ENCODE peak calls at places on chromosomes 3 and 15, in eight cellular contexts. F is iPS DF 6.9, R is upper lobe of right lung, C is ovary, K is cardiac muscle cell, Z is HCT116, V is psoas muscle, U is IMR-90. G is an unnamed sample.
A peak's percentile ranks its signal among the peaks of the same experiment; 100 is the strongest.

GRCh38 chr15:91128028-91128427 is 28.0 kb downstream of the SV2B start:
- DNase-seq in F (no peak), R (no peak), C (no peak), K (no peak), Z (no peak), V (no peak), U (no peak), G (no peak)

GRCh38 chr3:26719148-26719547 is 96.6 kb downstream of the LRRC3B start:
- DNase-seq in F (no peak), R (no peak), C (no peak), K (no peak), Z (no peak), V (no peak), U (no peak), G (no peak)

GRCh38 chr3:156148946-156149348 is 28.6 kb downstream of the KCNAB1 start:
- DNase-seq in F (no peak), R (no peak), C (peak; percentile 40), K (no peak), Z (no peak), V (no peak), U (peak; percentile 19), G (no peak)

GRCh38 chr3:55180936-55181535 is 253.2 kb upstream of the LRTM1 start:
- DNase-seq in F (no peak), R (no peak), C (no peak), K (peak; percentile 60), Z (no peak), V (no peak), U (no peak), G (peak; percentile 12)

GRCh38 chr15:84778194-84778593 is 29.8 kb downstream of the ZNF592 start:
- DNase-seq in F (no peak), R (peak; percentile 12), C (no peak), K (no peak), Z (no peak), V (no peak), U (no peak), G (no peak)

GRCh38 chr3:181252626-181253025 is 263.1 kb upstream of the DNAJC19 start:
- DNase-seq in F (no peak), R (no peak), C (no peak), K (no peak), Z (no peak), V (no peak), U (no peak), G (no peak)

GRCh38 chr15:69414702-69415161 is 583 bp downstream of the KIF23 start:
- DNase-seq in F (no peak), R (no peak), C (peak; percentile 38), K (peak; percentile 79), Z (peak; percentile 4), V (no peak), U (peak; percentile 89), G (no peak)

GRCh38 chr15:34243226-34243625 is 18.4 kb downstream of the EMC4 start:
- DNase-seq in F (no peak), R (no peak), C (no peak), K (no peak), Z (no peak), V (no peak), U (peak; percentile 17), G (no peak)

GRCh38 chr3:48276856-48277641 is 36.1 kb downstream of the ZNF589 start:
- DNase-seq in F (no peak), R (no peak), C (no peak), K (no peak), Z (no peak), V (no peak), U (no peak), G (no peak)

GRCh38 chr3:112925560-112925959 is 49.3 kb downstream of the CD200R1 start:
- DNase-seq in F (no peak), R (no peak), C (no peak), K (no peak), Z (no peak), V (no peak), U (no peak), G (no peak)

GRCh38 chr3:69226071-69226470 is 103.7 kb upstream of the LMOD3 start:
- DNase-seq in F (no peak), R (no peak), C (no peak), K (no peak), Z (no peak), V (no peak), U (no peak), G (no peak)

GRCh38 chr15:83210619-83211018 is 3.0 kb upstream of the HDGFL3 start:
- DNase-seq in F (no peak), R (no peak), C (no peak), K (peak; percentile 0), Z (no peak), V (no peak), U (no peak), G (no peak)

GRCh38 chr15:42148808-42149492 is 7.5 kb downstream of the PLA2G4F start:
- DNase-seq in F (no peak), R (peak; percentile 55), C (no peak), K (peak; percentile 74), Z (no peak), V (no peak), U (no peak), G (no peak)

GRCh38 chr3:194711913-194712312 is 26.2 kb downstream of the FAM43A start:
- DNase-seq in F (no peak), R (no peak), C (no peak), K (peak; percentile 82), Z (peak; percentile 43), V (peak; percentile 22), U (peak; percentile 91), G (no peak)

GRCh38 chr15:90086868-90087268 is 15.4 kb downstream of the IDH2 start:
- DNase-seq in F (no peak), R (peak; percentile 74), C (no peak), K (no peak), Z (no peak), V (no peak), U (peak; percentile 42), G (no peak)

GRCh38 chr3:38327335-38328009 is 19.1 kb upstream of the XYLB start:
- DNase-seq in F (no peak), R (no peak), C (no peak), K (no peak), Z (peak; percentile 10), V (no peak), U (peak; percentile 56), G (no peak)

GRCh38 chr3:173399001-173399400 is 1.5 kb downstream of the NLGN1 start:
- DNase-seq in F (no peak), R (no peak), C (no peak), K (no peak), Z (no peak), V (no peak), U (no peak), G (no peak)

GRCh38 chr3:113173102-113173501 is 38.3 kb upstream of the BOC start:
- DNase-seq in F (no peak), R (no peak), C (no peak), K (no peak), Z (no peak), V (no peak), U (no peak), G (no peak)

GRCh38 chr3:40924559-40925058 is 274.7 kb upstream of the CTNNB1 start:
- DNase-seq in F (no peak), R (no peak), C (peak; percentile 50), K (no peak), Z (no peak), V (no peak), U (no peak), G (no peak)

GRCh38 chr15:88391700-88392099 is 75.5 kb downstream of the MRPL46 start:
- DNase-seq in F (no peak), R (no peak), C (no peak), K (no peak), Z (no peak), V (no peak), U (no peak), G (no peak)

DNA sequence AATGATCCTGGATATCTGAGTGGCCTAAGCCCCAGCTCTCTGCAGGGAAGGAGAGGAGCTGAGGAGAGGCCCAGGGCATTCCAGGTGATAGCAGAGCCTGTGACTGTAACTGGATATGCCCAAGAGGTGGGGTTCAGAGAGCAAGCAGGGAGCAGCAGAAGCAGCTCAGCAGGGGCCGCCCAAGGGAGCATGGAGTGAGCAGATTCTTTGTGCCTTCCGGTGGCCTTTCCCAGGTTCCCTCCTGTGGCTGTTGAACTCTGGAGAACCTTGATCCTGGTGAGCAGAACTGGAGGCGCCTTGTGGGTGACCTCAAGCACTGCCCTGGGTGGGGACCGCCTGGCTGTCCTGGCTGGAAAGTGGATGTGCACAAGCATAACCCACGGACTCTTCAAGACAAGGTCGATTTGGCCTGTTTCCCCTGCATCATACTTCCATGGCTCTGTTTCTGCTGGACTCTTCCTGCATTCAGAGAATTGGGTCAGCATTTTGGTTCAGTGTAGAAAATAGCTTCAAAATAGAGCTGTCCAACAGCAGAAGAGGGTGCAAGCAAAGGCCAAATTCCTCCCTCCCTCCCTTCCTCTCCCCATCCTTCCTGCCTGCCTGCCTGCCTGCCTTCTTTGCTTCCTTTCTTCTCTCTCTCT is 76.1 kb downstream of the ARNT2 start:
- DNase-seq in F (no peak), R (no peak), C (no peak), K (no peak), Z (no peak), V (peak; percentile 35), U (no peak), G (no peak)
- H3K4me3 ChIP-seq in F (no peak overlapping the region), R (no peak overlapping the region), C (no peak overlapping the region), K (no peak overlapping the region), Z (no peak overlapping the region), V (no peak overlapping the region), U (peak overlapping the region; percentile 8), G (no peak overlapping the region)

GRCh38 chr3:31908391-31909097 is 72.5 kb downstream of the OSBPL10 start:
- DNase-seq in F (no peak), R (no peak), C (no peak), K (no peak), Z (peak; percentile 7), V (no peak), U (peak; percentile 14), G (no peak)
- H3K36me3 ChIP-seq in F (no peaks in the 10 kb centered on the region), R (no peaks in the 10 kb centered on the region), C (no peaks in the 10 kb centered on the region), K (no peaks in the 10 kb centered on the region), Z (no peaks in the 10 kb centered on the region), V (no peaks in the 10 kb centered on the region), U (no peaks in the 10 kb centered on the region), G (no peaks in the 10 kb centered on the region)

GRCh38 chr3:24829632-24830229 is 335.1 kb upstream of the THRB start:
- DNase-seq in F (no peak), R (peak; percentile 74), C (no peak), K (peak; percentile 43), Z (no peak), V (peak; percentile 14), U (no peak), G (no peak)
- H3K4me3 ChIP-seq in F (peak overlapping the region; percentile 22), R (peak overlapping the region; percentile 54), C (peak overlapping the region; percentile 38), K (peak overlapping the region; percentile 64), Z (no peak overlapping the region), V (peak overlapping the region; percentile 77), U (no peak overlapping the region), G (no peak overlapping the region)

GRCh38 chr3:197511853-197512635 is 43.7 kb downstream of the BDH1 start:
- DNase-seq in F (no peak), R (no peak), C (no peak), K (no peak), Z (no peak), V (no peak), U (no peak), G (no peak)

GRCh38 chr3:197512691-197513571 is 42.8 kb downstream of the BDH1 start:
- DNase-seq in F (no peak), R (peak; percentile 29), C (no peak), K (no peak), Z (no peak), V (no peak), U (no peak), G (no peak)

GRCh38 chr3:197510642-197511018 is 45.1 kb downstream of the BDH1 start:
- DNase-seq in F (no peak), R (no peak), C (no peak), K (no peak), Z (no peak), V (no peak), U (no peak), G (no peak)

GRCh38 chr3:197508924-197509775 is 46.6 kb downstream of the BDH1 start:
- DNase-seq in F (no peak), R (no peak), C (no peak), K (no peak), Z (no peak), V (no peak), U (no peak), G (no peak)

GRCh38 chr3:197511130-197511529 is 44.6 kb downstream of the BDH1 start:
- DNase-seq in F (no peak), R (no peak), C (no peak), K (no peak), Z (no peak), V (no peak), U (peak; percentile 63), G (no peak)
- H3K36me3 ChIP-seq in F (peaks cover 2% of the 10 kb centered on the region), R (no peaks in the 10 kb centered on the region), C (no peaks in the 10 kb centered on the region), K (no peaks in the 10 kb centered on the region), Z (no peaks in the 10 kb centered on the region), V (no peaks in the 10 kb centered on the region), U (no peaks in the 10 kb centered on the region), G (no peaks in the 10 kb centered on the region)

G was measured in SK-N-MC.